ENCODE peak calls at places on chromosomes 13 and 19, in four cellular contexts. R is kidney glomerular epithelial cell, X is cardiac fibroblast, L is colonic mucosa. D is an unnamed sample.

GRCh38 chr19:29552454-29553280 is 26.9 kb downstream of the VSTM2B start:
- DNase-seq in R (no peak), X (no peak), L (no peak), D (no peak)

GRCh38 chr13:23671367-23671766 is 101.2 kb downstream of the TNFRSF19 start:
- DNase-seq in R (no peak), X (no peak), L (no peak), D (no peak)

GRCh38 chr13:113991191-113991669 is 17.4 kb upstream of the C13orf46 start:
- DNase-seq in R (no peak), X (no peak), L (no peak), D (peak)

GRCh38 chr13:111926501-111927180 is 140.3 kb upstream of the SOX1 start:
- DNase-seq in R (no peak), X (no peak), L (no peak), D (no peak)

GRCh38 chr19:57302020-57302465 is 18.2 kb upstream of the ZNF543 start:
- DNase-seq in R (peak), X (peak), L (no peak), D (no peak)

GRCh38 chr19:18156841-18157464 is 4.0 kb downstream of the PIK3R2 start:
- DNase-seq in R (peak), X (peak), L (peak), D (peak)

GRCh38 chr13:42707596-42707995 is 73.8 kb upstream of the FAM216B start:
- DNase-seq in R (no peak), X (peak), L (no peak), D (no peak)

GRCh38 chr19:49559928-49560327 is 20.4 kb downstream of the NOSIP start:
- DNase-seq in R (no peak), X (no peak), L (no peak), D (no peak)

GRCh38 chr19:37095859-37096258 is 17.6 kb downstream of the ZNF420 start:
- DNase-seq in R (peak), X (no peak), L (no peak), D (no peak)

GRCh38 chr13:39374741-39375189 is 228.2 kb downstream of the LHFPL6 start:
- DNase-seq in R (no peak), X (no peak), L (no peak), D (no peak)

GRCh38 chr19:940591-941291 is 14.9 kb downstream of the ARID3A start:
- DNase-seq in R (no peak), X (peak), L (peak), D (peak)

GRCh38 chr19:50796128-50796633 is 6.0 kb downstream of the ACP4 start:
- DNase-seq in R (no peak), X (no peak), L (no peak), D (no peak)

GRCh38 chr13:59182241-59182640 is 981.5 kb downstream of the DIAPH3 start:
- DNase-seq in R (no peak), X (no peak), L (no peak), D (no peak)

GRCh38 chr19:33111587-33111986 is 20.3 kb upstream of the WDR88 start:
- DNase-seq in R (no peak), X (no peak), L (no peak), D (no peak)

GRCh38 chr13:94427313-94427712 is 52.2 kb downstream of the DCT start:
- DNase-seq in R (no peak), X (no peak), L (no peak), D (no peak)

GRCh38 chr19:7188682-7189629 is 105.3 kb downstream of the INSR start:
- DNase-seq in R (no peak), X (peak), L (no peak), D (peak)

GRCh38 chr19:41799444-41800000 is 3.1 kb downstream of the CEACAM3 start:
- DNase-seq in R (peak), X (no peak), L (no peak), D (no peak)

GRCh38 chr13:24328145-24328544 is 18.8 kb downstream of the C1QTNF9 start:
- DNase-seq in R (no peak), X (no peak), L (no peak), D (no peak)

GRCh38 chr13:45865414-45865813 is 13.9 kb upstream of the SIAH3 start:
- DNase-seq in R (no peak), X (no peak), L (no peak), D (no peak)

GRCh38 chr19:9535934-9536333 is 2.5 kb downstream of the ZNF426 start:
- DNase-seq in R (no peak), X (no peak), L (no peak), D (no peak)

GRCh38 chr13:90485441-90485840 is 862.0 kb upstream of the MIR17HG start:
- DNase-seq in R (peak), X (peak), L (no peak), D (no peak)

GRCh38 chr13:46553521-46553885 is 533 bp downstream of the LRCH1 start:
- DNase-seq in R (no peak), X (no peak), L (peak), D (no peak)

GRCh38 chr19:17329768-17330545 is 4.7 kb downstream of the ANO8 start:
- DNase-seq in R (no peak), X (no peak), L (no peak), D (no peak)

GRCh38 chr19:14383556-14383897 is 2.3 kb downstream of the ADGRE5 start:
- DNase-seq in R (no peak), X (peak), L (peak), D (no peak)

GRCh38 chr19:44879309-44880065 is 11.6 kb upstream of the TOMM40 start:
- DNase-seq in R (no peak), X (no peak), L (no peak), D (no peak)

GRCh38 chr13:113557013-113557412 is 27.5 kb upstream of the TFDP1 start:
- DNase-seq in R (no peak), X (no peak), L (peak), D (no peak)

GRCh38 chr19:16739546-16739945 is 19.9 kb downstream of the NWD1 start:
- DNase-seq in R (no peak), X (no peak), L (no peak), D (no peak)

GRCh38 chr13:86383561-86383960 is 584.3 kb upstream of the SLITRK6 start:
- DNase-seq in R (no peak), X (no peak), L (no peak), D (peak)

GRCh38 chr19:54173951-54174817 is 1.2 kb upstream of the TMC4 start:
- DNase-seq in R (no peak), X (no peak), L (no peak), D (no peak)

GRCh38 chr19:33245948-33246728 is 20.5 kb upstream of the SLC7A10 start:
- DNase-seq in R (no peak), X (peak), L (no peak), D (no peak)

GRCh38 chr19:38890686-38891085 is 8.7 kb downstream of the SIRT2 start:
- DNase-seq in R (no peak), X (no peak), L (no peak), D (no peak)

GRCh38 chr19:35856546-35857149 is at the start of gene KIRREL2:
- DNase-seq in R (no peak), X (no peak), L (no peak), D (no peak)

GRCh38 chr19:44893704-44894103 is 2.6 kb downstream of the TOMM40 start:
- DNase-seq in R (no peak), X (no peak), L (no peak), D (no peak)

GRCh38 chr13:27667946-27668345 is 46.3 kb downstream of the POLR1D start:
- DNase-seq in R (no peak), X (peak), L (no peak), D (no peak)

GRCh38 chr13:35826626-35827254 is 304.4 kb downstream of the DCLK1 start:
- DNase-seq in R (no peak), X (no peak), L (no peak), D (no peak)

GRCh38 chr13:40409278-40409677 is 257.2 kb downstream of the FOXO1 start:
- DNase-seq in R (no peak), X (no peak), L (no peak), D (no peak)

GRCh38 chr19:31211088-31211487 is 138.1 kb downstream of the TSHZ3 start:
- DNase-seq in R (no peak), X (no peak), L (no peak), D (no peak)

D was measured in NCI-H1092.